ENCODE peak calls at places on chromosomes 4 and X, in five cellular contexts. J is stimulated activated CD8-positive, alpha-beta memory T cell treated with anti-CD3 and anti-CD28 coated beads, Interleukin-7, amount 100 ng/mL, for 48 hours; P is dorsolateral prefrontal cortex; K is AG09309; I is DMS153. V is an unnamed sample.

GRCh38 chr4:108840426-108840975 is 77.6 kb upstream of the ETNPPL start:
- DNase-seq in P (no peak), I (no peak), J (no peak), K (no peak), V (no peak)

GRCh38 chr4:111506706-111507105 is 638.5 kb upstream of the FAM241A start:
- DNase-seq in P (no peak), J (no peak), I (no peak), K (peak; percentile 61), V (no peak)

GRCh38 chrX:2451456-2452316 is 49.1 kb downstream of the DHRSX start:
- DNase-seq in K (no peak), J (no peak), P (no peak), I (no peak), V (no peak)

GRCh38 chr4:2096073-2096609 is 37.0 kb downstream of the NAT8L start:
- DNase-seq in J (no peak), I (no peak), P (no peak), K (no peak), V (no peak)

GRCh38 chr4:104826171-104826570 is 320.5 kb upstream of the TET2 start:
- DNase-seq in J (no peak), K (no peak), P (no peak), I (no peak), V (no peak)

GRCh38 chr4:184294734-184295133 is 77.1 kb upstream of the ENPP6 start:
- DNase-seq in P (no peak), I (no peak), K (no peak), J (no peak), V (no peak)

GRCh38 chr4:126247409-126247808 is 932.7 kb downstream of the FAT4 start:
- DNase-seq in J (no peak), K (no peak), P (no peak), I (no peak), V (no peak)

GRCh38 chr4:188423039-188423438 is 283.8 kb downstream of the TRIML1 start:
- DNase-seq in J (no peak), P (no peak), I (no peak), K (no peak), V (no peak)

GRCh38 chrX:20267599-20267923 is 852 bp upstream of the RPS6KA3 start:
- DNase-seq in J (no peak), K (no peak), I (no peak), P (no peak), V (no peak)

GRCh38 chr4:127479031-127479622 is 153.6 kb upstream of the INTU start:
- DNase-seq in K (no peak), P (no peak), J (no peak), I (peak; percentile 17), V (no peak)

GRCh38 chr4:56976283-56976877 is 1.0 kb downstream of the NOA1 start:
- DNase-seq in P (no peak), I (no peak), J (no peak), K (no peak), V (no peak)

V was measured in substantia nigra.